ENCODE peak calls at places on chromosomes 12 and 14, in five cellular contexts. D is activated CD4-positive, alpha-beta T cell treated with anti-CD3 and anti-CD28 coated beads, Interleukin-2, amount 50 U/mL, for 1 hour; H is A549; X is progenitor cell of endocrine pancreas; W is activated gamma-delta T cell treated with anti-CD3 and anti-CD28 coated beads, Interleukin-2, amount 50 U/mL, for 16 hours. P is an unnamed sample.
A peak's percentile ranks its signal among the peaks of the same experiment; 100 is the strongest.

GRCh38 chr12:56359851-56360767 is at the start of gene STAT2:
- DNase-seq in D (peak; percentile 99), H (peak; percentile 100), X (peak; percentile 98), W (peak; percentile 98), P (peak; percentile 100)

GRCh38 chr14:91380610-91381371 is 36.8 kb downstream of the CCDC88C start:
- DNase-seq in D (no peak), H (no peak), X (no peak), W (no peak), P (no peak)

GRCh38 chr12:93886533-93887511 is 209.6 kb downstream of the CRADD start:
- DNase-seq in D (no peak), H (no peak), X (no peak), W (no peak), P (peak; percentile 86)

GRCh38 chr14:90274808-90275454 is 18.6 kb downstream of the PSMC1 start:
- DNase-seq in D (no peak), H (no peak), X (no peak), W (no peak), P (peak; percentile 68)

GRCh38 chr14:67539116-67539515 is 6.0 kb downstream of the PLEKHH1 start:
- DNase-seq in D (no peak), H (no peak), X (no peak), W (no peak), P (no peak)

GRCh38 chr12:82740129-82741000 is 53.7 kb downstream of the TMTC2 start:
- DNase-seq in D (no peak), H (peak; percentile 72), X (no peak), W (no peak), P (peak; percentile 73)

GRCh38 chr14:90575781-90576180 is 179.0 kb downstream of the CALM1 start:
- DNase-seq in D (no peak), H (no peak), X (no peak), W (no peak), P (no peak)

GRCh38 chr14:35558680-35559079 is 24.7 kb downstream of the INSM2 start:
- DNase-seq in D (no peak), H (no peak), X (no peak), W (no peak), P (no peak)

GRCh38 chr12:121883315-121883660 is 5.3 kb upstream of the PSMD9 start:
- DNase-seq in D (no peak), H (no peak), X (no peak), W (no peak), P (no peak)

GRCh38 chr14:44027397-44027796 is 479.7 kb downstream of the FSCB start:
- DNase-seq in D (no peak), H (no peak), X (no peak), W (no peak), P (no peak)

P was measured in LHCN-M2.